ENCODE peak calls at places on chromosome 2, in five cellular contexts. O is thyroid gland, L is endothelial cell of umbilical vein, V is prostate gland, N is NB4. F is an unnamed sample.

GRCh38 chr2:173963323-173963816 is 1.8 kb downstream of the SP3 start:
- DNase-seq in O (peak), L (peak), V (no peak), N (peak), F (peak)

GRCh38 chr2:128305555-128306080 is 13.1 kb downstream of the HS6ST1 start:
- DNase-seq in O (no peak), L (no peak), V (no peak), N (peak), F (no peak)

GRCh38 chr2:579351-579886 is 97.8 kb downstream of the TMEM18 start:
- DNase-seq in O (no peak), L (no peak), V (no peak), N (no peak), F (no peak)

GRCh38 chr2:98378901-98379300 is 32.6 kb downstream of the CNGA3 start:
- DNase-seq in O (peak), L (peak), V (no peak), N (no peak), F (peak)

GRCh38 chr2:109164739-109165221 is 35.8 kb downstream of the SH3RF3 start:
- DNase-seq in O (no peak), L (peak), V (no peak), N (peak), F (no peak)

GRCh38 chr2:208175069-208175842 is 11.9 kb upstream of the CRYGA start:
- DNase-seq in O (peak), L (peak), V (peak), N (peak), F (peak)

GRCh38 chr2:152674334-152674733 is 42.9 kb downstream of the PRPF40A start:
- DNase-seq in O (no peak), L (no peak), V (no peak), N (no peak), F (no peak)

GRCh38 chr2:54271236-54271635 is 15.2 kb upstream of the TSPYL6 start:
- DNase-seq in O (no peak), L (no peak), V (no peak), N (no peak), F (no peak)

GRCh38 chr2:29443627-29444026 is 328.4 kb downstream of the CLIP4 start:
- DNase-seq in O (peak), L (no peak), V (no peak), N (no peak), F (no peak)

GRCh38 chr2:51718881-51719280 is 686.9 kb upstream of the NRXN1 start:
- DNase-seq in O (no peak), L (no peak), V (no peak), N (no peak), F (no peak)

GRCh38 chr2:1744446-1745170 is at the start of gene PXDN:
- DNase-seq in O (peak), L (peak), V (peak), N (peak), F (peak)

DNA sequence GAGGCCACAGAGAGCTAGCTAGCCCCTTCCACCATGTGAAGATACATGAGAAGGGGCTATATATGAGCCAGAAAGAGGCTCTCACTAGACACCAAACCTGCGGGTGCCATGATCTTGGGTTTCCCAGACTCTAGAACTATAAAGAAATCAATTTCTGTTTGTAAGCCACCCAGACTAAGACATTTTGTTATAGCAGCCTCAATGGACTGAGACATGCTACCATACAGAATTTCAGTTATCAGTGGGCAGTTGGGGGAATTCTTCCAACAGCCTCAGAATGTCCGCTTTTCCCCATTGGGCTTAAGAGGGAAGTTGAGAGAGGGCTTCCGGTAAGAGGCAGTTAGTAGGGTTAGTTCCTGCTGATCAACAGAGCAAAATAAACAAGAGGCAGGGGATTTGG is 39.2 kb downstream of the TNP1 start:
- DNase-seq in O (no peak), L (no peak), V (no peak), N (no peak), F (no peak)
- H3K4me3 ChIP-seq in O (no peak), L (no peak), V (no peak), N (no peak), F (no peak)

GRCh38 chr2:28412625-28413151 is 20.0 kb downstream of the FOSL2 start:
- DNase-seq in O (no peak), L (no peak), V (no peak), N (no peak), F (no peak)

GRCh38 chr2:28413896-28414290 is 21.2 kb downstream of the FOSL2 start:
- DNase-seq in O (no peak), L (no peak), V (no peak), N (no peak), F (no peak)

GRCh38 chr2:28414583-28414982 is 21.9 kb downstream of the FOSL2 start:
- DNase-seq in O (peak), L (no peak), V (no peak), N (no peak), F (no peak)

GRCh38 chr2:28411956-28412609 is 19.4 kb downstream of the FOSL2 start:
- DNase-seq in O (no peak), L (no peak), V (no peak), N (no peak), F (no peak)

DNA sequence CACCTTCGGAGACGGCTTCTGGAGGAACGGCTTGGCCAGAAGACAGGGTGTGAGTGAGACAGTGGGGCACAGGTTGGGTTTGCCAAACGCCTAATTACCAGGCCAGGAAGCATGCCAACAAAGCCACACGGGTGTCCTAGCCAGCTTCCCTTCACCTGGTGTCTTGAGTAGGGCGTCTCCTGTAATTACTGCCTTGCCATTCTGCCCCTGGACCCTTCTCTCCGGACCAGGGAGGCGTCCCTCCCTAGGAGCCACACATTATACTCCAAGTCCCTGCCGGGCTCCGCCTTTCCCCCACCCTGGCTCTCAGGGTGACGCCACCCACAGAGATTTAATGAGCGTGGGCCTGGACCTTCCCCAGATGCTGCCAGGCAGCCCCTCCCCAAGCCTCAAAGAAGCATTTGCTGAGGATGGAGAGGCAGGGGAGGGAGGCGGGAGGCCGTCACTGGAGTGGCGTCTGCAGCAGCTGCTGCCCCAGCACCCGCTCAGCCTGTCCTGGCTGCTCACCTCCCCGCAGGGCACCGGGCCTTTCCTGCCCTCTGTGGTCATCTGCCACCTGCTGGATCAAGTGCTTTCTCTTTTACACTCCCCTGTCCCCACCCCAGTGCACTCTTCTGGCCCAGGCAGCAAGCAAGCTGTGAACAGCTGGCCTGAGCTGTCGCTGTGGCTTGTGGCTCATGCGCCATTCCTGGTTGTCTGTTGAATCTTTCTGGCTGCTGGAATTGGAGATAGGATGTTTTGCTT is 20.7 kb downstream of the FOSL2 start:
- DNase-seq in O (no peak), L (no peak), V (no peak), N (peak), F (no peak)
- TF ChIP-seq CTCF in O (no peak), L (no peak), V (peak), N (no peak), F (no peak)

GRCh38 chr2:112053917-112054846 is 887 bp upstream of the TMEM87B start:
- DNase-seq in O (peak), L (peak), V (peak), N (peak), F (peak)
- TF ChIP-seq POLR2A in O (peak), L (peak), V (peak), N (peak), F (no peak)

DNA sequence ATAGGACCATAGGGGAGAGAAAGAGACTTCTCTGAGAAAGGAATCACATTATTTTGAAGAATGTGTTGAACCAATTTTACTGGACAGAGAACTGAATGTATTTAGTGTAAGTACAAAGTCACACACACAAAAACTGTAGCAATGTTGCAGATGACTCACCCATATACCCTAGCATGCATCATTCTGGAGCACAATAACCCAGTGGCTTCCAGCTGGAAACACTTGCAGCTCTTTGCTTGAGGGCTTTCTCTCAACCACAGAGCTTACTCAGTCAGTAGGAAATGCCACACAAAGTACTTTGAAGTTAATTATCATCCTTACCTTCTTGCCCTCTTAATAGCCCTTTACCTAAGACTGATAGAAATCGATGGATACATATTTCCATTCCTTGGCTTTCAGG is 760.0 kb upstream of the FSHR start:
- DNase-seq in O (no peak), L (no peak), V (no peak), N (peak), F (no peak)
- H3K4me3 ChIP-seq in O (no peak), L (no peak), V (no peak), N (no peak), F (no peak)